ENCODE peak calls at places on chromosome 13, in ten cellular contexts. C is AG04450, O is stomach, K is cardiac muscle cell, F is pancreas, Y is suprapubic skin, X is endodermal cell, M is BJ, Q is endothelial cell of umbilical vein, G is lower lobe of right lung. H is an unnamed sample.

GRCh38 chr13:114203536-114203935 is 24.5 kb downstream of the CFAP97D2 start:
- DNase-seq in C (no peak), O (no peak), K (no peak), F (no peak), Y (no peak), X (no peak), M (no peak), Q (no peak), G (no peak), H (no peak)

GRCh38 chr13:90032841-90033493 is 1314.5 kb upstream of the MIR17HG start:
- DNase-seq in C (no peak), O (no peak), K (no peak), F (no peak), Y (no peak), X (peak; percentile 47), M (no peak), Q (no peak), G (no peak), H (no peak)

GRCh38 chr13:101919541-101920306 is 467.2 kb downstream of the ITGBL1 start:
- DNase-seq in C (no peak), O (no peak), K (peak; percentile 76), F (no peak), Y (no peak), X (peak; percentile 92), M (no peak), Q (peak; percentile 38), G (no peak), H (no peak)

GRCh38 chr13:36858285-36858684 is 39.3 kb downstream of the RFXAP start:
- DNase-seq in C (peak; percentile 15), O (no peak), K (peak; percentile 80), F (no peak), Y (no peak), X (peak; percentile 68), M (peak; percentile 6), Q (peak; percentile 68), G (no peak), H (no peak)

GRCh38 chr13:59880468-59880867 is 283.3 kb downstream of the DIAPH3 start:
- DNase-seq in C (no peak), O (no peak), K (no peak), F (no peak), Y (no peak), X (no peak), M (no peak), Q (no peak), G (no peak), H (no peak)

GRCh38 chr13:36910545-36910944 is 9.5 kb downstream of the SMAD9 start:
- DNase-seq in C (no peak), O (no peak), K (no peak), F (no peak), Y (no peak), X (no peak), M (no peak), Q (no peak), G (no peak), H (no peak)

GRCh38 chr13:48838193-48839000 is 137.3 kb upstream of the FNDC3A start:
- DNase-seq in C (peak; percentile 55), O (no peak), K (no peak), F (no peak), Y (no peak), X (no peak), M (no peak), Q (peak; percentile 76), G (no peak), H (no peak)

GRCh38 chr13:73268306-73268705 is 209.5 kb downstream of the KLF5 start:
- DNase-seq in C (no peak), O (no peak), K (no peak), F (no peak), Y (no peak), X (no peak), M (no peak), Q (no peak), G (no peak), H (no peak)

GRCh38 chr13:84668637-84669036 is 786.4 kb upstream of the SLITRK1 start:
- DNase-seq in C (no peak), O (no peak), K (no peak), F (no peak), Y (no peak), X (no peak), M (no peak), Q (no peak), G (no peak), H (no peak)

GRCh38 chr13:29162638-29163037 is 342.5 kb downstream of the MTUS2 start:
- DNase-seq in C (no peak), O (no peak), K (no peak), F (no peak), Y (no peak), X (no peak), M (no peak), Q (no peak), G (no peak), H (no peak)

DNA sequence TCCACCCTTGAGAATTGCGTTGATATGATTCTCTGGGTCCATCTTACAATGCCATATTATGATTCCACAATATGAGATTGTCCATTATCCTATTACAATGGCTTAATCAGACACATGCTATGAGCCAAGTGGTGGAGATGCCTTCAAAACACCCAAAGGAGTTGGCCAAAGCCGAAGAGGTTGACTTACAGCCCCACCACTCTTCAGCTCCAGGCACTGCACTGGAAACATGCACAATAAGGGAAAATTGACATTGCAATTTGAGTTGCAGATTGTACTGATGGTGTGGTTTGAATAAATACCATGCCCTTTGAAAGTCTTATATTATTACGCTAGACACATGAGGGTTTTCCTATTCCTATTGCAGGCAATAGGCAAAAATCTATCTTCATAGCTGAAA is 75.4 kb upstream of the TNFSF11 start:
- DNase-seq in C (no peak), O (no peak), K (no peak), F (no peak), Y (no peak), X (no peak), M (no peak), Q (no peak), G (no peak), H (no peak)
- TF ChIP-seq CTCF in C (no peak), O (no peak), K (peak; percentile 6), F (no peak), Y (no peak), X (peak; percentile 42), M (no peak), Q (no peak), G (no peak), H (no peak)

GRCh38 chr13:20190481-20191310 is 2.0 kb downstream of the GJB2 start:
- DNase-seq in C (peak; percentile 39), O (no peak), K (no peak), F (no peak), Y (no peak), X (no peak), M (no peak), Q (no peak), G (no peak), H (no peak)

GRCh38 chr13:20193142-20193923 is 595 bp upstream of the GJB2 start:
- DNase-seq in C (no peak), O (no peak), K (no peak), F (no peak), Y (no peak), X (peak; percentile 56), M (no peak), Q (no peak), G (no peak), H (no peak)

GRCh38 chr13:20192470-20193141 is at the start of gene GJB2:
- DNase-seq in C (no peak), O (peak; percentile 48), K (peak; percentile 46), F (no peak), Y (no peak), X (peak; percentile 69), M (no peak), Q (no peak), G (no peak), H (no peak)

GRCh38 chr13:20191311-20191901 is 1.3 kb downstream of the GJB2 start:
- DNase-seq in C (no peak), O (no peak), K (no peak), F (peak; percentile 30), Y (no peak), X (peak; percentile 65), M (no peak), Q (no peak), G (no peak), H (no peak)

DNA sequence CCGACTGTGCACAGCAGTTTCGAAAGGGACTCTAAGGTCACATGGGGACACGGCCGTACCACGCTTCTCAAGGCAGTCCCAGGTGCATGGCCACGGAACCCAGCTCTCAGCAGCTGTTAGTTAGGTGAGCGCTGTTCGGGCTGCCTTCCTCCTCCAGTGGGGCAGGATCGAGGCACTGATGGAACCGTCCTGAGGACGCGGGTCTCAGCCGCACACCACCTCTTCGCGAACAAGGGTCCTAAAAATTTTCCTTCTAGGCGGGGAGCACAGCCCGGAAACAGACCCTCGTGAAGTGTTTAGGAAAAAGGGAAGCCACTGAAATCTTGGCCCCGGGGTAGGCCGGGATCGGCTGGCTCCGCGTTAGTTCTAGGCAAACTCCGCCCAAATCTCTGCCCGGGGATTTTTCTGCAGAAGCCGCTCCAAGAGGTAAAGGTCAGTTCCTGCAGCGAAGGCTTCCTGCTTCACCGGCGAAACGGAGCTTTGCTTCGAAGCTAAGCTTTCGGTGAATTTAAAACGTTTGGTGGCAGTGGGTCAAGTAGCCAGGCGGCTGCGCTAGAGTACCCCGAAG is 752 bp downstream of the GJB2 start:
- DNase-seq in C (no peak), O (peak; percentile 53), K (no peak), F (peak; percentile 44), Y (no peak), X (peak; percentile 81), M (no peak), Q (no peak), G (no peak), H (no peak)
- H3K27me3 ChIP-seq in C (peaks cover 46% of the 10 kb centered on the region), O (peaks cover 13% of the 10 kb centered on the region), K (peaks cover 92% of the 10 kb centered on the region), F (no peaks in the 10 kb centered on the region), Y (peaks cover 33% of the 10 kb centered on the region), X (peaks cover 96% of the 10 kb centered on the region), M (peaks cover 40% of the 10 kb centered on the region), Q (peaks cover 66% of the 10 kb centered on the region), G (peaks cover 68% of the 10 kb centered on the region), H (peaks cover 69% of the 10 kb centered on the region)

GRCh38 chr13:24541127-24541475 is 28.5 kb upstream of the PARP4 start:
- DNase-seq in C (no peak), O (no peak), K (no peak), F (no peak), Y (no peak), X (no peak), M (no peak), Q (no peak), G (no peak), H (no peak)
- TF ChIP-seq CTCF in C (no peak), O (no peak), K (no peak), F (no peak), Y (no peak), X (no peak), M (no peak), Q (no peak), G (peak; percentile 3), H (no peak)

DNA sequence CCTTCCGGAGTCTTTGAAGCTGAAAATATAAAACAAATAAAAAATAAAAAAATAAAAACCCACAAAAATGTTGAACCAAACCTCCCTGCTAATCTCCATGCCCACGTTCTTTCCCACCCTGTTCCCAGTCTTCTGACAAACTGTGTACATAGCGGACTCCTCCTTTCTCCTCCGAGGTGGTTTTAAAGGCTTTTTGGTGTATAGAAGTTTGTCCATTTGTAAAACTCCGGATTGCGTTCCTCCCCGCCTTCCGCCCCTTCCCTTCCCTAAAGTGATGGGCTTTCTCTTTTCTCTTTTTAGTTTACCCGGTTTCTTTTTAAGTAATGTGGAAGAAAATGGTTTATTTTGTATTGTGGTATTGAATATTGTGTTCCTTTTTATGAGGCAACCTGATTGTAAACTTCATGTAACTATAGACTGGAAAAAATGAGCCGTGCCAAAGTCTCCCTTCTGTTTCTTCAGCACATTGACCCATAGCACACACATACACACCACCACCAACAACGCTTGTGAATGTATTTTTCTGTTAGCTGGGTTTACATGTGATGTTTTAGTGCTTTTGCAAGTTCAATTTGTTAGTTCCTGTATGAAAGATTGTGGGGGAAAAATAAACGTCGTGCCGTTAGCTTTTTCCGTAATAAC is 4.4 kb downstream of the ZIC2 start:
- DNase-seq in C (no peak), O (no peak), K (peak; percentile 0), F (no peak), Y (no peak), X (peak; percentile 35), M (no peak), Q (no peak), G (no peak), H (no peak)
- H3K27me3 ChIP-seq in C (peaks cover 85% of the 10 kb centered on the region), O (peaks cover 81% of the 10 kb centered on the region), K (peaks cover 99% of the 10 kb centered on the region), F (peaks cover 29% of the 10 kb centered on the region), Y (peaks cover 100% of the 10 kb centered on the region), X (no peaks in the 10 kb centered on the region), M (peaks cover 62% of the 10 kb centered on the region), Q (peaks cover 75% of the 10 kb centered on the region), G (peaks cover 98% of the 10 kb centered on the region), H (peaks cover 10% of the 10 kb centered on the region)

H was measured in tibial artery.